ENCODE peak calls at places on chromosomes 3 and 15, in six cellular contexts. R is A549, U is SK-N-SH, X is ovary, P is suprapubic skin, O is sigmoid colon. B is an unnamed sample.

GRCh38 chr3:135107043-135107442 is 312.0 kb downstream of the EPHB1 start:
- DNase-seq in R (no peak), U (no peak), X (no peak), P (no peak), O (no peak), B (no peak)

GRCh38 chr3:140078940-140079339 is 144.0 kb downstream of the CLSTN2 start:
- DNase-seq in R (no peak), U (no peak), X (no peak), P (no peak), O (no peak), B (no peak)

GRCh38 chr15:36334059-36334458 is 245.4 kb upstream of the CDIN1 start:
- DNase-seq in R (no peak), U (no peak), X (no peak), P (no peak), O (no peak), B (no peak)

GRCh38 chr15:26037369-26037768 is 174.2 kb upstream of the ATP10A start:
- DNase-seq in R (no peak), U (no peak), X (no peak), P (no peak), O (no peak), B (no peak)

GRCh38 chr3:172106989-172107388 is 67.6 kb downstream of the FNDC3B start:
- DNase-seq in R (no peak), U (no peak), X (no peak), P (no peak), O (no peak), B (peak)

GRCh38 chr15:58724471-58724870 is 25.0 kb downstream of the ADAM10 start:
- DNase-seq in R (no peak), U (no peak), X (no peak), P (no peak), O (no peak), B (no peak)

GRCh38 chr3:188320757-188321156 is 166.8 kb downstream of the LPP start:
- DNase-seq in R (no peak), U (no peak), X (no peak), P (no peak), O (no peak), B (no peak)

GRCh38 chr3:189142527-189142926 is 29.2 kb upstream of the TPRG1 start:
- DNase-seq in R (no peak), U (no peak), X (no peak), P (no peak), O (no peak), B (no peak)

GRCh38 chr3:179279294-179279693 is 28.4 kb upstream of the KCNMB3 start:
- DNase-seq in R (no peak), U (no peak), X (no peak), P (no peak), O (no peak), B (no peak)

GRCh38 chr15:69015591-69015990 is 1.1 kb downstream of the NOX5 start:
- DNase-seq in R (no peak), U (no peak), X (no peak), P (no peak), O (no peak), B (no peak)

GRCh38 chr15:69012761-69013364 is 1.6 kb upstream of the NOX5 start:
- DNase-seq in R (no peak), U (no peak), X (no peak), P (no peak), O (no peak), B (no peak)

GRCh38 chr15:69013726-69014406 is 629 bp upstream of the NOX5 start:
- DNase-seq in R (no peak), U (peak), X (no peak), P (no peak), O (no peak), B (no peak)

GRCh38 chr15:69016021-69016595 is 1.6 kb downstream of the NOX5 start:
- DNase-seq in R (no peak), U (no peak), X (no peak), P (no peak), O (no peak), B (no peak)

DNA sequence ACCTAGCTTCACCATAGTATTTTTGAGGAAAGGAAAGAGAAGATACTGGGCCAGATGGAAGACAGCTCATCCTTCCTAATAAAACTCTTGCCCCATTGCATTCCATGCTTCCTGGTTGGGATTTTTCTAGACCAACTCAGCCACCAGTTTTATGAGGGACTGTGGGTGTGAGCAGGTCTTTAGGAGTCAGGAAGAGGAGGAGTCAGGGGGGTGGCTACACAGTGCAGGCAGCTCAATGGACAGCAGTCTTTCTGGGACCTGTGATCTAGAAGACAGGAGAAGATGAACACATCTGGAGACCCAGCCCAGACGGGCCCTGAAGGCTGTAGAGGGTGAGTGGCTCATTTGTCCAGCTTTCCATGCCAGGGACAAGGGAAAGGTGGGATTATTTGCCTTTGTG is at the start of gene NOX5:
- DNase-seq in R (peak), U (no peak), X (no peak), P (no peak), O (no peak), B (no peak)
- TF ChIP-seq EP300 in R (no peak), U (no peak), X (no peak), P (no peak), O (no peak), B (no peak)

DNA sequence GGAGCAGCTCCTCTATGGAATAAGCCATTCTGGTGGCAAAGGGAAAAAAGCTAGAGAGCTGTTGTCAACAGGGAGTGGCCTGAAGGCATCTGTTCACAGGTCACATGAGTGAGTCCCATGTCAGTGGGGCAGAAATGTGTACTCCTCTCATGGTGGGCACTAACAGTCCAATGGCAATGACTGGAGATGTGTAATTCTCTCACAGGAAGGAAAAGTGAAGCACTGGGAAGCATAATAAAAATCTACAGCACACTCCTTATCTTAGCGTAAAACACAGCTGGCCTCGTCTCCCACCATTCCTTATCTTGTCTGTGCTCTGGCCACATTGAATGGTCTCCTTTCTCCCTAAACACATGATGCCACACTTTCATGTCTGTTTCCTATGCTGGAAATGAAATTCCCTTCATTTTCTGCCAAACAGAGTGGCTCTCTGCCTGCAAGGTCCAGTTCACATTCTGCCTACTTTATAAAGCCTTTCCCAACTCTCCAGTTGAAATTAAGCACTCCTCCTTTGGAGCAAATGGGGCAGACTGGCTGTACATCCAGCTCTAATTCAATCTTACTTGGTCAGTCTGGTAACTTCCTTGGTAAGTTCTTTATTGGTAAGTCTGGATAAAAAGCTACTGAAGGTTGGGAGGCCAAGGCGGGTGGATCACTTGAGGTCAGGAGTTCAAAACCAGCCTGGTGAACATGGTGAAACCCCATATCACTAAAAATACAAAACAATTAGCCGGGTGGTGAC is 139.8 kb downstream of the RPL22L1 start:
- DNase-seq in R (no peak), U (peak), X (no peak), P (no peak), O (no peak), B (no peak)
- TF ChIP-seq EP300 in R (no peak), U (no peak), X (no peak), P (no peak), O (no peak), B (no peak)

GRCh38 chr3:52400275-52400793 is 44.6 kb downstream of the SEMA3G start:
- DNase-seq in R (no peak), U (no peak), X (no peak), P (no peak), O (no peak), B (no peak)

GRCh38 chr3:52398670-52399081 is 46.2 kb downstream of the SEMA3G start:
- DNase-seq in R (no peak), U (no peak), X (no peak), P (no peak), O (no peak), B (no peak)

GRCh38 chr3:52397676-52398399 is 47.1 kb downstream of the SEMA3G start:
- DNase-seq in R (no peak), U (no peak), X (no peak), P (no peak), O (no peak), B (no peak)

GRCh38 chr3:52399593-52399992 is 45.3 kb downstream of the SEMA3G start:
- DNase-seq in R (no peak), U (no peak), X (no peak), P (no peak), O (no peak), B (no peak)

GRCh38 chr3:52399131-52399530 is 45.8 kb downstream of the SEMA3G start:
- DNase-seq in R (no peak), U (no peak), X (no peak), P (no peak), O (no peak), B (no peak)
- TF ChIP-seq EP300 in R (no peak), U (no peak), X (no peak), P (no peak), O (no peak), B (no peak)

DNA sequence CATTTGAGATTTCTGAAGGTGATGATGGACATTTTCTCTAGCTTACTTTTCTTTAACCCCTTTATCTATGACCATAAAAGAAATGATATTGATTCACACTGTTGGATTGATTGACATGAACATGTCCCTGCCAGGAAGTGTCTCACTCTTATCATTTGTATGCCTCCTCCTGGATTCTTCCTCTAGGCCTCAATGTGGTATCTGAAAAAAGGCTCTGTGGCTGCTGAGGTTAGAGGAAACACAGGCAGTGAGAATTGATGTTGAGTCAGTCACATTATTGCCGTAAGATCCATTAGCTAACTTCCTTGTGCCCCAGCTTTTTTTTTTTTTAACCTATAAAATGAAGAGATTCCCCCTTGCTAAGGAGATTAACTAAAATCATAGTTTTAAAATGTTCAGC is 8.0 kb upstream of the THRB start:
- DNase-seq in R (no peak), U (no peak), X (no peak), P (no peak), O (no peak), B (no peak)
- TF ChIP-seq EP300 in R (no peak), U (no peak), X (no peak), P (no peak), O (no peak), B (no peak)

GRCh38 chr3:101676765-101677435 is at the start of gene ZBTB11:
- DNase-seq in R (peak), U (peak), X (peak), P (peak), O (peak), B (peak)
- TF ChIP-seq EP300 in R (no peak), U (no peak), X (no peak), P (no peak), O (no peak), B (no peak)

GRCh38 chr3:10169000-10169496 is 4.3 kb downstream of the IRAK2 start:
- DNase-seq in R (peak), U (no peak), X (no peak), P (no peak), O (no peak), B (no peak)
- TF ChIP-seq EP300 in R (no peak), U (peak), X (no peak), P (no peak), O (no peak), B (no peak)